ENCODE peak calls at places on chromosomes 1 and 21, in ten cellular contexts. E, Z, N, C, X, P, D, V, B and A are unnamed samples.

GRCh38 chr1:245079021-245079609 is 75.7 kb upstream of the KIF26B start:
- DNase-seq in V (no peak), X (peak), N (no peak), C (no peak), D (peak), Z (no peak), B (no peak), P (no peak), E (no peak), A (no peak)

GRCh38 chr1:174902531-174903099 is 97.1 kb upstream of the CACYBP start:
- DNase-seq in V (no peak), D (no peak), X (no peak), C (no peak), N (no peak), P (no peak), E (peak), B (no peak), Z (no peak), A (no peak)

GRCh38 chr1:165403835-165404482 is 41.0 kb downstream of the RXRG start:
- DNase-seq in P (no peak), X (peak), B (no peak), Z (no peak), E (peak), C (peak), N (peak), V (peak), D (no peak), A (no peak)

GRCh38 chr1:54402896-54403295 is 3.3 kb downstream of the SSBP3 start:
- DNase-seq in Z (no peak), D (no peak), E (no peak), V (no peak), P (no peak), X (no peak), C (no peak), B (no peak), N (no peak), A (no peak)

GRCh38 chr1:30629501-30629900 is 93.9 kb downstream of the MATN1 start:
- DNase-seq in P (no peak), E (no peak), C (no peak), X (no peak), V (no peak), N (no peak), B (no peak), D (no peak), Z (no peak), A (no peak)

GRCh38 chr1:182784556-182785171 is 4.9 kb upstream of the NPL start:
- DNase-seq in X (peak), C (no peak), E (no peak), P (no peak), B (peak), Z (no peak), N (no peak), V (no peak), D (peak), A (no peak)

GRCh38 chr1:159991513-159991912 is 37.5 kb upstream of the SLAMF9 start:
- DNase-seq in P (no peak), E (peak), N (no peak), Z (no peak), X (no peak), B (no peak), C (no peak), V (no peak), D (no peak), A (no peak)

GRCh38 chr1:25806418-25806817 is 6.4 kb downstream of the SELENON start:
- DNase-seq in C (no peak), D (no peak), V (no peak), P (no peak), X (no peak), Z (peak), E (no peak), B (no peak), N (no peak), A (no peak)

GRCh38 chr1:6246497-6247295 is 2.7 kb downstream of the HES3 start:
- DNase-seq in X (peak), N (peak), V (peak), E (peak), Z (peak), P (peak), D (no peak), C (peak), B (peak), A (peak)

GRCh38 chr1:226939439-226940028 is 560 bp upstream of the COQ8A start:
- DNase-seq in D (no peak), Z (peak), B (peak), N (peak), X (peak), E (peak), P (no peak), V (peak), C (no peak), A (no peak)

GRCh38 chr1:155218854-155219591 is 10.5 kb downstream of the MTX1 start:
- DNase-seq in D (no peak), X (peak), E (no peak), C (no peak), V (peak), P (no peak), N (no peak), B (peak), Z (peak), A (no peak)

GRCh38 chr1:41495171-41495948 is 10.9 kb upstream of the EDN2 start:
- DNase-seq in P (no peak), C (peak), B (no peak), Z (no peak), E (no peak), D (no peak), N (no peak), X (no peak), V (no peak), A (no peak)

GRCh38 chr1:23122023-23122738 is 46.5 kb downstream of the LUZP1 start:
- DNase-seq in N (no peak), B (peak), D (peak), X (no peak), V (no peak), P (no peak), E (no peak), C (no peak), Z (peak), A (no peak)

GRCh38 chr1:228544021-228544850 is 57.1 kb downstream of the RNF187 start:
- DNase-seq in V (peak), B (no peak), E (no peak), Z (no peak), D (no peak), X (peak), N (no peak), P (no peak), C (no peak), A (no peak)

GRCh38 chr1:111729271-111729921 is 9.8 kb downstream of the INKA2 start:
- DNase-seq in V (no peak), C (no peak), D (no peak), Z (no peak), E (peak), N (peak), X (no peak), B (no peak), P (no peak), A (no peak)

GRCh38 chr1:206503591-206504362 is 3.6 kb upstream of the RASSF5 start:
- DNase-seq in C (no peak), B (no peak), E (no peak), X (no peak), P (no peak), N (no peak), D (peak), Z (peak), V (no peak), A (no peak)

GRCh38 chr1:67158401-67158800 is 7.9 kb upstream of the IL23R start:
- DNase-seq in B (no peak), P (no peak), E (no peak), C (no peak), V (no peak), X (no peak), D (no peak), Z (no peak), N (no peak), A (no peak)

GRCh38 chr21:45387506-45387905 is 17.5 kb upstream of the COL18A1 start:
- DNase-seq in N (no peak), B (no peak), E (peak), X (no peak), D (no peak), Z (peak), V (no peak), C (no peak), P (no peak), A (no peak)

GRCh38 chr1:167198518-167199133 is 22.1 kb upstream of the POU2F1 start:
- DNase-seq in Z (no peak), C (no peak), P (no peak), E (no peak), V (no peak), N (no peak), X (no peak), D (no peak), B (no peak), A (no peak)

GRCh38 chr1:39491146-39491921 is at the start of gene BMP8A:
- DNase-seq in D (no peak), X (peak), E (peak), B (peak), N (peak), V (peak), Z (peak), C (peak), P (no peak), A (peak)

GRCh38 chr1:154479764-154480421 is 22.1 kb upstream of the TDRD10 start:
- DNase-seq in C (peak), V (peak), N (peak), E (peak), B (peak), D (peak), Z (peak), P (no peak), X (peak), A (no peak)

GRCh38 chr1:175072131-175072941 is 4.7 kb downstream of the TNN start:
- DNase-seq in E (no peak), D (peak), V (no peak), C (no peak), P (no peak), N (no peak), B (no peak), X (peak), Z (peak), A (no peak)

GRCh38 chr1:113809651-113810602 is 2.3 kb downstream of the RSBN1 start:
- DNase-seq in Z (no peak), B (no peak), D (no peak), E (no peak), C (no peak), P (no peak), N (no peak), V (peak), X (no peak), A (no peak)

GRCh38 chr1:156670359-156670758 is 6.8 kb downstream of the NES start:
- DNase-seq in P (no peak), E (no peak), B (no peak), V (no peak), Z (no peak), X (no peak), N (no peak), D (no peak), C (no peak), A (no peak)

GRCh38 chr1:31977361-31978131 is 36.1 kb upstream of the KHDRBS1 start:
- DNase-seq in C (peak), Z (no peak), B (no peak), X (peak), V (no peak), P (no peak), N (no peak), D (peak), E (no peak), A (no peak)
- TF ChIP-seq CTCF in C (peak), Z (no peak), B (no peak), X (peak), V (no peak), P (peak), N (peak), D (peak), E (peak), A (no peak)

GRCh38 chr1:56578963-56579875 is at the start of gene PLPP3:
- DNase-seq in D (peak), E (peak), C (peak), V (peak), B (peak), P (peak), Z (peak), X (peak), N (peak), A (peak)
- TF ChIP-seq CTCF in D (peak), E (peak), C (no peak), V (peak), B (peak), P (peak), Z (peak), X (peak), N (peak), A (no peak)

GRCh38 chr21:38875694-38876492 is 70.2 kb downstream of the ETS2 start:
- DNase-seq in N (no peak), P (no peak), V (no peak), X (no peak), C (no peak), B (no peak), E (no peak), D (peak), Z (no peak), A (no peak)

GRCh38 chr21:38869196-38869595 is 63.5 kb downstream of the ETS2 start:
- DNase-seq in P (no peak), E (no peak), Z (no peak), D (no peak), B (no peak), C (no peak), V (no peak), X (no peak), N (no peak), A (no peak)

DNA sequence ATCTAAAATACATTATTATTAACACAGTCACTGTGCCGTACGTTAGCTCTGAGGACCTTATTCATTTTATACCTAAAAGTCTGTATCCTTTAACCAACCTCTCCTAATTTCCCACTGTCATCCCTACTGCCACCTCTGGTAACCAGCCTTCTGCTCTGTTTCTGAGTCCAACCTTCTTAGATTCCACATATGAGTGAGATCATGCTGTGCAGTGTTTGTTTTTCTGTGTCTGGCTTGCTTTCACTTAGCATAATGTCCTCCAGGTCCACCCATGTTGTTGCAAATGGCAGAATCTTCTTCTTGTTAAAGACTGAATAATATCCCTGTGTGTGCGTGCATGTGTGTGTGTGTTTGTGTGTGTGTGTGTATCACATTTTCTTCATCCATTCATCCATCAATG is 64.2 kb downstream of the ETS2 start:
- DNase-seq in Z (no peak), N (no peak), E (no peak), C (no peak), V (no peak), X (no peak), P (no peak), D (no peak), B (no peak), A (no peak)
- TF ChIP-seq CTCF in Z (no peak), N (no peak), E (peak), C (no peak), V (no peak), X (no peak), P (no peak), D (peak), B (no peak), A (no peak)

GRCh38 chr21:42107881-42108553 is 36.9 kb downstream of the UMODL1 start:
- DNase-seq in N (peak), Z (no peak), C (peak), E (peak), V (peak), X (peak), P (no peak), B (peak), D (no peak), A (peak)
- TF ChIP-seq CTCF in N (peak), Z (no peak), C (no peak), E (peak), V (peak), X (peak), P (peak), B (peak), D (peak), A (no peak)